ENCODE peak calls at places on chromosomes 1 and 21, in six cellular contexts. B is cardiac muscle cell, L is left lung, C is tibial artery, I is mucosa of descending colon, S is ovary. N is an unnamed sample.

GRCh38 chr1:2584822-2585317 is 1.7 kb upstream of the PRXL2B start:
- DNase-seq in B (no peak), L (no peak), C (no peak), I (no peak), S (no peak), N (no peak)

GRCh38 chr1:37274491-37274890 is 199.9 kb upstream of the ZC3H12A start:
- DNase-seq in B (no peak), L (no peak), C (no peak), I (no peak), S (no peak), N (no peak)

GRCh38 chr1:35049116-35049515 is 17.4 kb upstream of the ZMYM6 start:
- DNase-seq in B (no peak), L (no peak), C (no peak), I (no peak), S (no peak), N (no peak)

GRCh38 chr1:54138994-54139393 is 13.8 kb downstream of the CDCP2 start:
- DNase-seq in B (no peak), L (no peak), C (no peak), I (no peak), S (no peak), N (no peak)

GRCh38 chr1:54277451-54278355 is 77.7 kb downstream of the MRPL37 start:
- DNase-seq in B (no peak), L (no peak), C (peak; percentile 61), I (peak; percentile 54), S (peak; percentile 81), N (no peak)

GRCh38 chr1:193216920-193217319 is 30.5 kb upstream of the B3GALT2 start:
- DNase-seq in B (no peak), L (no peak), C (no peak), I (no peak), S (no peak), N (no peak)

GRCh38 chr1:107362468-107362867 is 221.6 kb downstream of the NTNG1 start:
- DNase-seq in B (no peak), L (no peak), C (no peak), I (no peak), S (no peak), N (no peak)

GRCh38 chr21:41228492-41228891 is 60.5 kb downstream of the BACE2 start:
- DNase-seq in B (no peak), L (no peak), C (no peak), I (no peak), S (no peak), N (no peak)

GRCh38 chr1:29890201-29890959 is 654.1 kb downstream of the PTPRU start:
- DNase-seq in B (no peak), L (no peak), C (no peak), I (no peak), S (no peak), N (no peak)

GRCh38 chr1:201614262-201615015 is 75.5 kb downstream of the NAV1 start:
- DNase-seq in B (peak; percentile 88), L (peak; percentile 85), C (no peak), I (no peak), S (no peak), N (no peak)

GRCh38 chr1:231065510-231066241 is 25.6 kb upstream of the FAM89A start:
- DNase-seq in B (no peak), L (no peak), C (no peak), I (no peak), S (no peak), N (no peak)

GRCh38 chr1:209882286-209882685 is 54.5 kb downstream of the UTP25 start:
- DNase-seq in B (no peak), L (no peak), C (no peak), I (no peak), S (no peak), N (no peak)

GRCh38 chr1:56526571-56527174 is 52.7 kb downstream of the PLPP3 start:
- DNase-seq in B (no peak), L (no peak), C (no peak), I (no peak), S (no peak), N (no peak)
- H3K4me1 ChIP-seq in B (peaks cover 52% of the 10 kb centered on the region), L (peaks cover 73% of the 10 kb centered on the region), C (peaks cover 57% of the 10 kb centered on the region), I (peaks cover 31% of the 10 kb centered on the region), S (peaks cover 37% of the 10 kb centered on the region), N (peaks cover 34% of the 10 kb centered on the region)

GRCh38 chr1:156413310-156414246 is 44.6 kb downstream of the RHBG start:
- DNase-seq in B (no peak), L (no peak), C (no peak), I (no peak), S (no peak), N (no peak)
- H3K4me1 ChIP-seq in B (no peaks in the 10 kb centered on the region), L (no peaks in the 10 kb centered on the region), C (no peaks in the 10 kb centered on the region), I (no peaks in the 10 kb centered on the region), S (no peaks in the 10 kb centered on the region), N (no peaks in the 10 kb centered on the region)

GRCh38 chr21:45290948-45291612 is 3.4 kb upstream of the POFUT2 start:
- DNase-seq in B (no peak), L (no peak), C (peak; percentile 41), I (peak; percentile 12), S (peak; percentile 53), N (no peak)

GRCh38 chr21:45289655-45290515 is 2.2 kb upstream of the POFUT2 start:
- DNase-seq in B (peak; percentile 34), L (no peak), C (peak; percentile 17), I (peak; percentile 6), S (no peak), N (no peak)

GRCh38 chr21:45293214-45293725 is 5.6 kb upstream of the POFUT2 start:
- DNase-seq in B (no peak), L (peak; percentile 74), C (peak; percentile 59), I (peak; percentile 31), S (peak; percentile 43), N (no peak)

GRCh38 chr21:45292399-45293213 is 4.9 kb upstream of the POFUT2 start:
- DNase-seq in B (peak; percentile 93), L (peak; percentile 93), C (peak; percentile 84), I (peak; percentile 84), S (peak; percentile 86), N (peak; percentile 77)

DNA sequence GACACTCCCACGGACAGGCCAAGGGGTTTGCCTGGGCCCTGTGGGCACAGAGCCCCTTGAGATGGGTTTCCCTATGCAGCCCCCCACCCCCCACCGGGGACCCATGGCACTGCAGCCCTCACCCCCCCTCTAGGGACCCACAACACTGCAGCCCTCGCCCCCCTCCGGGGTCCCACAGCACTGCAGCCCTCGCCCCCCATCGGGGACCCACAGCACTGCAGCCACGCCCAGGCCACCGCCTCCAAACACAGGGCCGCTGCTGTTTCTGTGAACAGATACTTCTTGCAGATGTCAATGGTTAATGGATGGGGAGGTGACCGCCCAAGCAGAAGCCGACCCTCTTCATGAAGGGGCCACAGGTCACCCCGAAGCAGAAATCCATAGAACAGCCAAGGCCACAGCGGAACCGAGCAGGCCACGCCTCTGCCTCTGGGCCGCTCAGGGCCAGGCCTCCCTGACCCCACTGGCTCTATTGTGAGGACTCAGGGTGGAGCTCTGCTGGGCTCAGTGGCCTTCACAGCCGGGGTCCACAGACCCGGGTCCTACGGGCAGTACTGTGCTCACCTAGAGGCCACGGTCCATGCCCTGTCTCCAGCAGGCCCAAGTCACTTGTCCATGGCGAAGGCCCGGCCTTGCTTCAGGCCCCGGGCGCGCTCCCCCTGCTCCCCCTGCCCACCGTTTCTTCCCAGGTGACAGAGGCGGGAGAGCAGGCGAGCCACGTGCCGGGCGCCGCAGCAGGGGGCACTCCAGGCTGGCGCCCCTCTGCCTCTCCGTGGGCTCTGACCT is 4.1 kb upstream of the POFUT2 start:
- DNase-seq in B (no peak), L (peak; percentile 75), C (peak; percentile 38), I (peak; percentile 33), S (peak; percentile 46), N (no peak)
- H3K4me1 ChIP-seq in B (peaks cover 38% of the 10 kb centered on the region), L (peaks cover 47% of the 10 kb centered on the region), C (peaks cover 71% of the 10 kb centered on the region), I (peaks cover 29% of the 10 kb centered on the region), S (peaks cover 33% of the 10 kb centered on the region), N (peaks cover 28% of the 10 kb centered on the region)

GRCh38 chr1:20590313-20590777 is 1.4 kb downstream of the CDA start:
- DNase-seq in B (no peak), L (no peak), C (peak; percentile 69), I (no peak), S (no peak), N (no peak)

GRCh38 chr1:20593766-20594165 is 4.9 kb downstream of the CDA start:
- DNase-seq in B (no peak), L (no peak), C (no peak), I (no peak), S (no peak), N (no peak)

GRCh38 chr1:20596106-20596505 is 7.2 kb downstream of the CDA start:
- DNase-seq in B (no peak), L (no peak), C (no peak), I (no peak), S (no peak), N (no peak)

GRCh38 chr1:20597650-20598049 is 8.8 kb downstream of the CDA start:
- DNase-seq in B (no peak), L (no peak), C (no peak), I (no peak), S (no peak), N (no peak)

GRCh38 chr1:20594746-20595145 is 5.8 kb downstream of the CDA start:
- DNase-seq in B (no peak), L (no peak), C (no peak), I (no peak), S (no peak), N (no peak)
- H3K4me1 ChIP-seq in B (peaks cover 7% of the 10 kb centered on the region), L (peaks cover 43% of the 10 kb centered on the region), C (peaks cover 2% of the 10 kb centered on the region), I (no peaks in the 10 kb centered on the region), S (no peaks in the 10 kb centered on the region), N (no peaks in the 10 kb centered on the region)

GRCh38 chr1:63632110-63632509 is 38.9 kb downstream of the PGM1 start:
- DNase-seq in B (no peak), L (no peak), C (no peak), I (no peak), S (no peak), N (no peak)
- H3K4me1 ChIP-seq in B (no peaks in the 10 kb centered on the region), L (no peaks in the 10 kb centered on the region), C (no peaks in the 10 kb centered on the region), I (no peaks in the 10 kb centered on the region), S (peaks cover 4% of the 10 kb centered on the region), N (peaks cover 5% of the 10 kb centered on the region)

GRCh38 chr1:229108598-229109201 is 162.2 kb upstream of the RAB4A start:
- DNase-seq in B (no peak), L (no peak), C (no peak), I (peak; percentile 66), S (no peak), N (no peak)

GRCh38 chr1:229107302-229107815 is 163.6 kb upstream of the RAB4A start:
- DNase-seq in B (no peak), L (no peak), C (no peak), I (no peak), S (no peak), N (no peak)

GRCh38 chr1:229109320-229109761 is 161.6 kb upstream of the RAB4A start:
- DNase-seq in B (no peak), L (no peak), C (peak; percentile 60), I (peak; percentile 40), S (no peak), N (no peak)

GRCh38 chr1:229106526-229107105 is 164.3 kb upstream of the RAB4A start:
- DNase-seq in B (no peak), L (no peak), C (no peak), I (no peak), S (no peak), N (no peak)

DNA sequence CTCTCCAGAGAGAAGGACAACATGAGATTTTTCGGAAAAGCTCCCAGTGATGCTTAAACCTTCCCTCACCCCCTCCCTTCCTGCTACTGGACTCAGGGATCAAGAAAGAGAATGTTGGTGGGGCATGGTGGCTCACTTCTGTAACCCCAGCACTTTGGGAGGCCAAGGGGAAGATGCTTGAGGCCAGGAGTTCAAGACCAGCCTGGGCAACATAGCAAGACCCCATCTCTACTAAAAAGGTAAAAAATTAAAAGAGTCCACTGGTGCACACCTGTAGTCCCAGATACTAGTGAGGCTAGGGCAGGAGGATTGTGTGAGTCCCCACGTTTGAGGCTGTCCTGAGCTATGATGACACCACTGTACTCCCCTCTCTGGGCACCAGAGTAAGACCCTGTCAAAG is 162.9 kb upstream of the RAB4A start:
- DNase-seq in B (no peak), L (no peak), C (no peak), I (no peak), S (no peak), N (no peak)
- H3K4me1 ChIP-seq in B (peaks cover 5% of the 10 kb centered on the region), L (peaks cover 13% of the 10 kb centered on the region), C (peaks cover 95% of the 10 kb centered on the region), I (peaks cover 12% of the 10 kb centered on the region), S (peaks cover 1% of the 10 kb centered on the region), N (peaks cover 25% of the 10 kb centered on the region)

N was measured in pancreas.